ENCODE peak calls at places on chromosomes 2 and 18, in ten cellular contexts. R is activated CD4-positive, alpha-beta T cell treated with anti-CD3 and anti-CD28 coated beads, Interleukin-2, amount 50 U/mL, for 1 hour; D is fibroblast of the conjunctiva; E is chondrocyte; A is brain pericyte; B is MCF 10A; M is breast epithelium; O is bronchial epithelial cell; C is NCI-H2081 treated with DMSO at 0.1 percent for 48 hours; K is activated CD8-positive, alpha-beta memory T cell treated with anti-CD3 and anti-CD28 coated beads, Interleukin-2, amount 50 U/mL, for 4 hours. T is an unnamed sample.

GRCh38 chr2:228999326-228999725 is 271.8 kb downstream of the PID1 start:
- DNase-seq in O (no peak), A (no peak), C (no peak), R (no peak), E (no peak), D (no peak), M (no peak), B (no peak), K (no peak), T (no peak)

GRCh38 chr18:3441290-3441689 is 8.7 kb upstream of the TGIF1 start:
- DNase-seq in D (no peak), M (no peak), A (no peak), C (no peak), E (no peak), K (no peak), O (peak; percentile 34), R (no peak), B (peak; percentile 47), T (peak; percentile 65)

GRCh38 chr2:197486175-197486574 is 13.5 kb downstream of the HSPD1 start:
- DNase-seq in E (no peak), A (no peak), C (no peak), B (no peak), R (no peak), M (no peak), K (no peak), D (no peak), O (no peak), T (no peak)

GRCh38 chr18:48975817-48976649 is 25.3 kb upstream of the SMAD7 start:
- DNase-seq in K (peak; percentile 68), E (no peak), C (no peak), O (no peak), R (peak; percentile 56), M (peak; percentile 83), A (no peak), D (no peak), B (peak; percentile 57), T (peak; percentile 38)

GRCh38 chr2:240957656-240958365 is 40.6 kb upstream of the SNED1 start:
- DNase-seq in C (no peak), M (peak; percentile 28), D (no peak), O (no peak), B (no peak), E (no peak), A (no peak), R (no peak), K (no peak), T (peak; percentile 27)

GRCh38 chr2:26562811-26563645 is 78.1 kb downstream of the CIB4 start:
- DNase-seq in K (peak; percentile 8), O (peak; percentile 13), A (no peak), E (no peak), D (no peak), B (peak; percentile 62), R (no peak), C (no peak), M (peak; percentile 61), T (peak; percentile 26)

GRCh38 chr2:99430614-99431258 is 59.1 kb downstream of the REV1 start:
- DNase-seq in D (no peak), K (no peak), M (no peak), B (no peak), A (peak; percentile 13), C (no peak), E (no peak), R (no peak), O (no peak), T (peak; percentile 66)

GRCh38 chr18:4524096-4524495 is 69.0 kb upstream of the DLGAP1 start:
- DNase-seq in E (no peak), B (no peak), K (no peak), O (no peak), C (no peak), R (no peak), D (no peak), M (no peak), A (no peak), T (no peak)

GRCh38 chr2:127423880-127424279 is 5.7 kb downstream of the PROC start:
- DNase-seq in K (no peak), M (no peak), O (no peak), C (no peak), B (no peak), D (no peak), A (no peak), E (no peak), R (no peak), T (no peak)

GRCh38 chr2:145022671-145023330 is 502.9 kb upstream of the ZEB2 start:
- DNase-seq in C (no peak), E (no peak), B (no peak), K (no peak), O (no peak), D (no peak), M (no peak), A (no peak), R (no peak), T (peak; percentile 92)

GRCh38 chr18:37361223-37362157 is 204.1 kb downstream of the CELF4 start:
- DNase-seq in A (no peak), C (no peak), E (no peak), R (no peak), M (no peak), K (no peak), B (no peak), D (no peak), O (no peak), T (no peak)

GRCh38 chr18:58175122-58175687 is 131.2 kb downstream of the NEDD4L start:
- DNase-seq in E (no peak), C (no peak), K (no peak), D (no peak), A (no peak), M (no peak), O (no peak), R (no peak), B (no peak), T (no peak)

GRCh38 chr18:70243131-70243530 is 37.6 kb upstream of the RTTN start:
- DNase-seq in E (no peak), D (no peak), C (no peak), A (no peak), R (no peak), M (no peak), O (peak; percentile 81), K (no peak), B (peak; percentile 6), T (peak; percentile 12)

GRCh38 chr2:39356922-39357639 is 80.0 kb downstream of the MAP4K3 start:
- DNase-seq in A (no peak), D (no peak), B (no peak), E (no peak), O (no peak), M (no peak), K (no peak), C (no peak), R (no peak), T (no peak)

GRCh38 chr2:227407601-227408089 is 19.9 kb upstream of the SCYGR1 start:
- DNase-seq in K (no peak), C (no peak), E (no peak), O (no peak), M (peak; percentile 64), B (peak; percentile 98), R (no peak), D (peak; percentile 60), A (no peak), T (peak; percentile 39)

GRCh38 chr18:62586148-62586774 is 63.4 kb downstream of the ZCCHC2 start:
- DNase-seq in K (peak; percentile 59), B (peak; percentile 70), O (peak; percentile 45), C (no peak), R (peak; percentile 46), M (peak; percentile 67), A (peak; percentile 25), D (peak; percentile 72), E (no peak), T (peak; percentile 83)

GRCh38 chr18:136433-136832 is 21.9 kb upstream of the USP14 start:
- DNase-seq in B (no peak), E (no peak), K (peak; percentile 22), R (peak; percentile 17), M (no peak), A (no peak), D (no peak), O (no peak), C (no peak), T (no peak)

GRCh38 chr2:170639635-170640034 is 75.5 kb upstream of the SP5 start:
- DNase-seq in R (no peak), A (no peak), K (no peak), D (no peak), O (no peak), B (no peak), E (no peak), C (no peak), M (no peak), T (no peak)

GRCh38 chr2:219530048-219530963 is 13.3 kb downstream of the CHPF start:
- DNase-seq in R (peak; percentile 86), B (peak; percentile 76), E (no peak), A (peak; percentile 48), K (peak; percentile 88), D (peak; percentile 74), O (peak; percentile 62), M (peak; percentile 86), C (no peak), T (peak; percentile 88)

GRCh38 chr2:31249009-31249690 is 15.2 kb downstream of the EHD3 start:
- DNase-seq in D (no peak), R (no peak), K (no peak), E (no peak), A (no peak), M (no peak), O (no peak), C (no peak), B (no peak), T (no peak)

GRCh38 chr2:208033701-208034502 is 8.6 kb upstream of the PLEKHM3 start:
- DNase-seq in D (no peak), O (peak; percentile 86), C (no peak), R (peak; percentile 18), E (no peak), M (no peak), K (peak; percentile 42), A (no peak), B (peak; percentile 82), T (peak; percentile 68)

GRCh38 chr2:25369876-25370275 is 28.2 kb upstream of the DNMT3A start:
- DNase-seq in B (no peak), E (peak; percentile 44), K (no peak), O (no peak), C (no peak), D (no peak), M (peak; percentile 27), A (no peak), R (no peak), T (no peak)

GRCh38 chr2:26238301-26238958 is 6.0 kb downstream of the HADHA start:
- DNase-seq in D (peak; percentile 38), B (peak; percentile 68), E (no peak), O (peak; percentile 18), R (no peak), C (no peak), M (no peak), K (no peak), A (no peak), T (peak; percentile 65)

GRCh38 chr2:152743004-152743403 is 24.6 kb downstream of the ARL6IP6 start:
- DNase-seq in O (peak; percentile 26), A (no peak), E (no peak), C (no peak), R (no peak), K (no peak), M (no peak), B (peak; percentile 41), D (no peak), T (peak; percentile 48)

GRCh38 chr2:54613794-54614257 is 109.6 kb upstream of the EML6 start:
- DNase-seq in C (no peak), A (peak; percentile 78), M (no peak), R (no peak), O (peak; percentile 88), K (no peak), B (peak; percentile 64), E (no peak), D (no peak), T (peak; percentile 87)

GRCh38 chr2:24844023-24844685 is 50.9 kb downstream of the CENPO start:
- DNase-seq in A (no peak), B (no peak), O (no peak), K (no peak), C (no peak), D (no peak), E (peak; percentile 82), M (no peak), R (no peak), T (no peak)

GRCh38 chr18:8359481-8359880 is 249.8 kb upstream of the RAB12 start:
- DNase-seq in A (no peak), D (no peak), E (no peak), O (no peak), K (no peak), R (no peak), M (no peak), C (no peak), B (no peak), T (no peak)

GRCh38 chr2:11004206-11004605 is 92.5 kb downstream of the KCNF1 start:
- DNase-seq in C (no peak), M (no peak), A (no peak), R (no peak), D (no peak), E (no peak), B (peak; percentile 38), K (no peak), O (peak; percentile 91), T (peak; percentile 26)

T was measured in choroid plexus epithelial cell.